ENCODE peak calls at places on chromosomes 3 and 15, in four cellular contexts. One of them, this sample, is unnamed.

GRCh38 chr3:132538072-132538471 is 59.0 kb upstream of the ACKR4 start:
- DNase-seq in GM12878: no peak
- DNase-seq in HepG2: peak
- DNase-seq in H1: no peak
- DNase-seq in this sample: no peak

GRCh38 chr15:69908518-69909420 is 188.9 kb downstream of the TLE3 start:
- DNase-seq in HepG2: no peak
- DNase-seq in GM12878: no peak
- DNase-seq in H1: no peak
- DNase-seq in this sample: no peak

GRCh38 chr3:127419140-127419539 is 131.3 kb upstream of the PRR20G start:
- DNase-seq in HepG2: no peak
- DNase-seq in H1: no peak
- DNase-seq in GM12878: no peak
- DNase-seq in this sample: no peak

GRCh38 chr3:156808025-156808424 is 18.1 kb upstream of the LEKR1 start:
- DNase-seq in GM12878: no peak
- DNase-seq in HepG2: no peak
- DNase-seq in H1: no peak
- DNase-seq in this sample: no peak

GRCh38 chr15:52523192-52523591 is 5.5 kb downstream of the MYO5A start:
- DNase-seq in HepG2: no peak
- DNase-seq in H1: no peak
- DNase-seq in GM12878: no peak
- DNase-seq in this sample: no peak

GRCh38 chr15:44207643-44208042 is 12.6 kb upstream of the FRMD5 start:
- DNase-seq in HepG2: no peak
- DNase-seq in H1: no peak
- DNase-seq in GM12878: no peak
- DNase-seq in this sample: no peak

GRCh38 chr3:4895848-4896247 is 83.4 kb upstream of the BHLHE40 start:
- DNase-seq in HepG2: no peak
- DNase-seq in GM12878: no peak
- DNase-seq in H1: no peak
- DNase-seq in this sample: no peak

GRCh38 chr3:42514876-42515275 is 12.4 kb downstream of the VIPR1 start:
- DNase-seq in H1: no peak
- DNase-seq in HepG2: no peak
- DNase-seq in GM12878: no peak
- DNase-seq in this sample: no peak

GRCh38 chr3:123449092-123449985 is 449 bp upstream of the ADCY5 start:
- DNase-seq in H1: no peak
- DNase-seq in GM12878: no peak
- DNase-seq in HepG2: no peak
- DNase-seq in this sample: peak

GRCh38 chr3:79639855-79640254 is 127.9 kb downstream of the ROBO1 start:
- DNase-seq in GM12878: no peak
- DNase-seq in H1: no peak
- DNase-seq in HepG2: no peak
- DNase-seq in this sample: no peak

GRCh38 chr15:62889141-62889661 is 153.3 kb upstream of the TPM1 start:
- DNase-seq in GM12878: no peak
- DNase-seq in HepG2: no peak
- DNase-seq in H1: no peak
- DNase-seq in this sample: no peak

GRCh38 chr3:14037211-14037610 is 87.5 kb downstream of the CHCHD4 start:
- DNase-seq in HepG2: no peak
- DNase-seq in GM12878: no peak
- DNase-seq in H1: no peak
- DNase-seq in this sample: no peak

GRCh38 chr3:14042680-14043079 is 82.0 kb downstream of the CHCHD4 start:
- DNase-seq in H1: no peak
- DNase-seq in HepG2: no peak
- DNase-seq in GM12878: no peak
- DNase-seq in this sample: no peak

DNA sequence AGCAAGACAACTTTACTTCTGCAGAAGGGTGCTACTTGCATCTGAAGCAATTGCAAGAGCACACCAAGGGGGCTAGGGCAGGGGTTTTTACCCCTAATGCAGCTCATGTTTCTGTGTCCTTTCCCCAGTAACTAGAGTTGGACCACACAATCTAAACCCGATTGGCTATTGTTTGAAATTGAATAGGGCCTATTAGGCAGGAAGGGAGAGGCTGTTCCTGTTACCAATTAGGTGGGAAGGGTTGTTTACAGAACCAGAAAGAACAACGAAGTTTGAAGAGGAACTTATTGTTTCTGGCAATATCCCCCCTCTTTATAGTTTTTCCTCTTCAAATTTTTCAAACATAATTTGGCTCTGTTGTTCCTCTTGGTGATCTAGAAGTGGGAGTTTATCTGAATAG is 85.5 kb downstream of the CHCHD4 start:
- DNase-seq in H1: no peak
- DNase-seq in GM12878: no peak
- DNase-seq in HepG2: no peak
- DNase-seq in this sample: no peak
- TF ChIP-seq YY1 in H1: no peak
- TF ChIP-seq YY1 in GM12878: no peak
- TF ChIP-seq YY1 in HepG2: no peak
- TF ChIP-seq YY1 in this sample: no peak

DNA sequence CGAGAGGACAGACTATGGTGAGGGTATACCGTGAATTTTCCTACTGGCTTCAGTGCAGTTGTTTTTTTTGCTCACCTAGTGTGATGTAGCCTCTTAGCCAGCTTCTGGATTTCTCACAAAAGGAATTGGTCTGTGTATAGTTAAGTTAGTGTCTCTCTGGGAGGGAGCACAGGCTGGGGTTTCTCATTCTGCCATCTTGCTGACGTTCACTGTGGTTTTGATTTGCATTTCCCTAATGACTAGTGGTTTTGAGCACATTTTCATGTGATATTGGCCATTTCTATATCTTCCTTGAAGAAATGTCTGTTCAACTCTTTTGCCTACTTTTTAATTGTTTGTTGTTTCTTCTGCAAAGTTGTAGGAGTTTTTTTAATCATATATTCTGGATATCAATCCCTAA is 2.2 kb upstream of the CD86 start:
- DNase-seq in HepG2: no peak
- DNase-seq in H1: no peak
- DNase-seq in GM12878: no peak
- DNase-seq in this sample: no peak
- TF ChIP-seq CBX5 in HepG2: no peak
- TF ChIP-seq CBX5 in H1: no peak
- TF ChIP-seq CBX5 in GM12878: no peak
- TF ChIP-seq CBX5 in this sample: no peak

GRCh38 chr3:105827101-105827634 is 41.6 kb downstream of the CBLB start:
- DNase-seq in H1: no peak
- DNase-seq in HepG2: no peak
- DNase-seq in GM12878: peak
- DNase-seq in this sample: no peak

GRCh38 chr3:105824129-105824528 is 44.7 kb downstream of the CBLB start:
- DNase-seq in H1: no peak
- DNase-seq in GM12878: no peak
- DNase-seq in HepG2: no peak
- DNase-seq in this sample: no peak

GRCh38 chr3:105823149-105823866 is 45.5 kb downstream of the CBLB start:
- DNase-seq in GM12878: no peak
- DNase-seq in HepG2: peak
- DNase-seq in H1: no peak
- DNase-seq in this sample: no peak

GRCh38 chr3:105822171-105823123 is 46.4 kb downstream of the CBLB start:
- DNase-seq in H1: no peak
- DNase-seq in GM12878: no peak
- DNase-seq in HepG2: no peak
- DNase-seq in this sample: no peak

DNA sequence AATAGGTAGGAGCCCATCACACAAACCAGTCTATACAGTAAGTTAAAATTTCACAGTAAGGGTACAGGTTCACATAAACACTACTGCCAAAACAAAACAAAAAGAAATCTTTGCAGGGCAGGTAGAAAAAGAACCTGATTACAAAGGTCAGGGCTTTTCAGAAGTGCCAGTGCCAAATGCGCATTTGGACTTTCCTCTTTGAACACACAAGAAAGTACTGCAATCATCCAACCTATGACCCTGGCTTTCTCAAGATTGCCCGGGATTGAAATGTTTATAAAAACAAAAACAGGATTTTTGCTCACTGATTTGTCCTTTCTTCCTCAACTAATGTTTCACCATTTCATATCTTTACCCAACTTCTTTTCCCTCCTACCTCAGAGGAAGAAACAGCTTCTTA is 47.4 kb downstream of the CBLB start:
- DNase-seq in H1: no peak
- DNase-seq in GM12878: no peak
- DNase-seq in HepG2: no peak
- DNase-seq in this sample: no peak
- TF ChIP-seq ATF2 in H1: no peak
- TF ChIP-seq ATF2 in GM12878: no peak
- TF ChIP-seq ATF2 in HepG2: no peak
- TF ChIP-seq ATF2 in this sample: no peak

GRCh38 chr15:41782486-41783271 is 8.4 kb downstream of the MAPKBP1 start:
- DNase-seq in HepG2: no peak
- DNase-seq in H1: no peak
- DNase-seq in GM12878: no peak
- DNase-seq in this sample: no peak

GRCh38 chr15:41780266-41780665 is 6.0 kb downstream of the MAPKBP1 start:
- DNase-seq in H1: no peak
- DNase-seq in GM12878: no peak
- DNase-seq in HepG2: peak
- DNase-seq in this sample: no peak

GRCh38 chr15:41779662-41780157 is 5.4 kb downstream of the MAPKBP1 start:
- DNase-seq in GM12878: no peak
- DNase-seq in H1: no peak
- DNase-seq in HepG2: no peak
- DNase-seq in this sample: no peak

GRCh38 chr15:41780727-41781126 is 6.4 kb downstream of the MAPKBP1 start:
- DNase-seq in GM12878: no peak
- DNase-seq in HepG2: no peak
- DNase-seq in H1: no peak
- DNase-seq in this sample: no peak

GRCh38 chr15:41783272-41783660 is 9.0 kb downstream of the MAPKBP1 start:
- DNase-seq in H1: no peak
- DNase-seq in GM12878: no peak
- DNase-seq in HepG2: no peak
- DNase-seq in this sample: no peak
- TF ChIP-seq YY1 in H1: no peak
- TF ChIP-seq YY1 in GM12878: no peak
- TF ChIP-seq YY1 in HepG2: no peak
- TF ChIP-seq YY1 in this sample: no peak

GRCh38 chr15:99733268-99734039 is at the start of gene LYSMD4:
- DNase-seq in H1: peak
- DNase-seq in GM12878: peak
- DNase-seq in HepG2: peak
- DNase-seq in this sample: peak

GRCh38 chr15:99734575-99734974 is 1.3 kb upstream of the LYSMD4 start:
- DNase-seq in HepG2: no peak
- DNase-seq in GM12878: no peak
- DNase-seq in H1: no peak
- DNase-seq in this sample: no peak

GRCh38 chr15:99731336-99732267 is 1.6 kb downstream of the LYSMD4 start:
- DNase-seq in HepG2: no peak
- DNase-seq in GM12878: no peak
- DNase-seq in H1: no peak
- DNase-seq in this sample: no peak

GRCh38 chr15:99732711-99733267 is 448 bp downstream of the LYSMD4 start:
- DNase-seq in HepG2: no peak
- DNase-seq in H1: no peak
- DNase-seq in GM12878: no peak
- DNase-seq in this sample: peak

GRCh38 chr15:99732268-99732641 is 982 bp downstream of the LYSMD4 start:
- DNase-seq in H1: no peak
- DNase-seq in GM12878: no peak
- DNase-seq in HepG2: no peak
- DNase-seq in this sample: no peak
- TF ChIP-seq CBX5 in H1: no peak
- TF ChIP-seq CBX5 in GM12878: no peak
- TF ChIP-seq CBX5 in HepG2: no peak
- TF ChIP-seq CBX5 in this sample: no peak

DNA sequence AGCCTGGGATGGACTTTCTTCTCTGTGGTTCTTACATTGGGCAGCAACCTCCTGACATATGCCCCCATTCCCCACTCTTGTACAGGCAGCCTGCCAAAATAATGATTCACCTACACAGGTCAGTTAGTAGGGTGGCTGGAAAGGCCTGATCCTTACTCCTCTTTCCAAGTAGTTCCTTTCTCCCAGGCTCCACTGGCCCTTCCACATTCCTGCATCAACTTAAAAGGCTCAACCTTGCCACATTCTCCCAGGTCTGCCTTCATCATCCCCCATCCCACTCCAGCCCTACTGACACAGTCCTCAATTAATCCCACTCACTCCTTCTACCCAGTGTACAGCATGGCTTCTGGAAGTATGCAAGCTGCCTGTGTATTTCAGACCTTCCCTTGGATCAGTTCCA is 189.8 kb downstream of the NTRK3 start:
- DNase-seq in GM12878: no peak
- DNase-seq in HepG2: no peak
- DNase-seq in H1: no peak
- DNase-seq in this sample: no peak
- TF ChIP-seq ATF2 in GM12878: no peak
- TF ChIP-seq ATF2 in HepG2: no peak
- TF ChIP-seq ATF2 in H1: no peak
- TF ChIP-seq ATF2 in this sample: no peak

GRCh38 chr3:89411211-89411610 is 303.8 kb downstream of the EPHA3 start:
- DNase-seq in H1: no peak
- DNase-seq in GM12878: no peak
- DNase-seq in HepG2: no peak
- DNase-seq in this sample: no peak
- TF ChIP-seq YY1 in H1: no peak
- TF ChIP-seq YY1 in GM12878: no peak
- TF ChIP-seq YY1 in HepG2: no peak
- TF ChIP-seq YY1 in this sample: no peak

DNA sequence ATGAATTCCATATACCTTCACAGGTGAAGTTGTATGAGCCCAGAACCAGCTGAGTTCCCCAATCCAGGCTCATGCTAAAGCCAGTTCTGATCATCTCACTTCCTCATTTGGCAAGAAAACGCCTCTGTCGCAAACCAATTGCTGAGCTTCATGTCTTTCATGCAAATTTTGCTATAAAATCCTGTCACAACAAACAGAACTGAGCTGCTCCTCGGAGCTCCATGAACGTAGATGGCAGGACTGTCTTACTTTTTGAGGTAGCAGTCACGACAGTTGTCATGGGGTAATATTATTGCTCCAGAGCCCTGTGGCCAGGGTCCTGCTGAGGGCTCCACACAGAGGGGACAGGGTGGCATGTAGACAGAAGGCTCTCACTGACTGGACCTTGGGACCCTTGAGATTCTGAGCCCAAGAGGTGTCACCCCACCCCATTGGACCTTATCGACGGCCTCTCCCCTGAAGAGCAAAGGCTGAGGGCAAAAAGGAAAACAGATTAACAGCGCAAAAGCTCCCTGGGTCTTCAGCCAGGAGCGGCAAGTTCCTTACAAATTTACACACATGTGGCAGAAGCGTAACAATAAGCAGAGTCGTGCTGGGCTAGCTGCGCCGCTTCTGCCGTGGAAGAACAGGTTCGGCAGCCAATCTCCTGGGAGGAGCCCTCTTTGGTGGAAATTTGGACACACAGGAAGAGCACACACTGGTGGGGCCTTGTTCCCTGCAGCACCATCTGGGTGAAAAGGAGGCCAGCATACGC is 249.2 kb downstream of the OPA1 start:
- DNase-seq in HepG2: no peak
- DNase-seq in H1: no peak
- DNase-seq in GM12878: peak
- DNase-seq in this sample: peak
- TF ChIP-seq CBX5 in HepG2: no peak
- TF ChIP-seq CBX5 in H1: no peak
- TF ChIP-seq CBX5 in GM12878: no peak
- TF ChIP-seq CBX5 in this sample: no peak